ENCODE peak calls at places on chromosomes 16 and 17, in seven cellular contexts. G, U, F, L, J, O and T are unnamed samples.

GRCh38 chr17:57706761-57707160 is 38.3 kb downstream of the CCDC182 start:
- DNase-seq in G (no peak), O (no peak), L (no peak), U (no peak), F (no peak), J (no peak), T (no peak)

GRCh38 chr16:24848065-24848464 is 2.3 kb downstream of the SLC5A11 start:
- DNase-seq in U (peak; percentile 88), G (no peak), F (peak; percentile 71), O (no peak), L (no peak), J (no peak), T (peak; percentile 24)

GRCh38 chr16:8474576-8474975 is 115.7 kb downstream of the TMEM114 start:
- DNase-seq in F (no peak), J (no peak), G (no peak), O (no peak), L (no peak), U (no peak), T (no peak)

GRCh38 chr16:56984639-56985038 is 4.7 kb upstream of the NLRC5 start:
- DNase-seq in J (no peak), L (no peak), O (no peak), F (no peak), G (no peak), U (no peak), T (peak; percentile 18)

GRCh38 chr16:57720142-57720575 is 15.4 kb upstream of the KATNB1 start:
- DNase-seq in L (peak; percentile 62), F (peak; percentile 77), G (peak; percentile 78), J (peak; percentile 37), U (peak; percentile 60), O (no peak), T (no peak)

GRCh38 chr17:38656959-38657823 is 17.6 kb downstream of the EPOP start:
- DNase-seq in U (no peak), L (peak; percentile 65), G (no peak), J (no peak), O (no peak), F (no peak), T (no peak)

GRCh38 chr16:46620265-46621005 is 744 bp downstream of the SHCBP1 start:
- DNase-seq in O (no peak), F (peak; percentile 10), G (no peak), L (peak; percentile 77), J (no peak), U (peak; percentile 29), T (no peak)

GRCh38 chr17:16304832-16305231 is 48.4 kb downstream of the CENPV start:
- DNase-seq in G (peak; percentile 55), F (peak; percentile 66), O (no peak), L (peak; percentile 36), U (peak; percentile 49), J (no peak), T (no peak)

GRCh38 chr17:79623786-79624657 is 13.2 kb upstream of the RBFOX3 start:
- DNase-seq in U (no peak), F (no peak), J (no peak), O (peak; percentile 21), L (no peak), G (no peak), T (no peak)

GRCh38 chr16:49528035-49528434 is 154.4 kb downstream of the C16orf78 start:
- DNase-seq in O (no peak), U (no peak), G (peak; percentile 16), L (no peak), F (peak; percentile 56), J (no peak), T (no peak)

GRCh38 chr17:16662936-16663335 is 9.3 kb upstream of the ZNF624 start:
- DNase-seq in F (no peak), G (no peak), U (no peak), J (no peak), O (no peak), L (no peak), T (no peak)

GRCh38 chr17:77125432-77125901 is 15.3 kb upstream of the SEC14L1 start:
- DNase-seq in O (no peak), L (no peak), G (no peak), U (peak; percentile 100), J (no peak), F (peak; percentile 95), T (peak; percentile 91)

GRCh38 chr17:29004081-29004692 is 1.6 kb downstream of the SEZ6 start:
- DNase-seq in O (no peak), F (peak; percentile 37), J (no peak), G (peak; percentile 32), L (no peak), U (no peak), T (no peak)

GRCh38 chr17:75589919-75590303 is 2.3 kb downstream of the MYO15B start:
- DNase-seq in O (no peak), F (no peak), J (no peak), L (no peak), U (no peak), G (peak; percentile 12), T (no peak)